ENCODE peak calls at places on chromosomes 6 and 20, in six cellular contexts. E, U, C, J, O and R are unnamed samples. For H3K4me1, the result is how much of the 10 kb centered on the place peaks cover.

GRCh38 chr20:59170406-59171349 is 7.1 kb downstream of the ZNF831 start:
- DNase-seq in E (no peak), O (no peak), J (no peak), U (no peak), C (no peak), R (no peak)

GRCh38 chr6:19013011-19013410 is 625.9 kb downstream of the RNF144B start:
- DNase-seq in C (no peak), J (no peak), E (no peak), O (no peak), U (no peak), R (no peak)

GRCh38 chr6:157610451-157610999 is 212.5 kb upstream of the SNX9 start:
- DNase-seq in O (no peak), J (no peak), U (no peak), E (no peak), C (no peak), R (no peak)

GRCh38 chr6:39453236-39453635 is 130.7 kb upstream of the KCNK16 start:
- DNase-seq in U (no peak), O (peak), E (no peak), C (no peak), J (no peak), R (no peak)

GRCh38 chr6:4637691-4638433 is 138.3 kb upstream of the CDYL start:
- DNase-seq in U (no peak), C (no peak), J (peak), O (peak), E (peak), R (no peak)

GRCh38 chr6:14001329-14002012 is 76.7 kb downstream of the RNF182 start:
- DNase-seq in U (no peak), E (no peak), J (peak), O (peak), C (no peak), R (no peak)

GRCh38 chr20:24993337-24994185 is 1.0 kb upstream of the APMAP start:
- DNase-seq in O (peak), U (no peak), E (peak), J (peak), C (no peak), R (no peak)

GRCh38 chr6:140779991-140780596 is 1352.6 kb upstream of the GJE1 start:
- DNase-seq in E (no peak), C (no peak), U (no peak), O (no peak), J (no peak), R (no peak)

GRCh38 chr6:13412639-13413465 is 74.5 kb downstream of the GFOD1 start:
- DNase-seq in J (no peak), E (no peak), O (no peak), C (no peak), U (no peak), R (no peak)

GRCh38 chr6:46730918-46731461 is 4.2 kb downstream of the PLA2G7 start:
- DNase-seq in O (no peak), U (no peak), J (no peak), C (no peak), E (no peak), R (no peak)

GRCh38 chr6:55069132-55069781 is 105.1 kb upstream of the HCRTR2 start:
- DNase-seq in E (peak), O (peak), U (peak), J (peak), C (no peak), R (no peak)

GRCh38 chr6:75372884-75373283 is 88.3 kb upstream of the TMEM30A start:
- DNase-seq in C (no peak), O (no peak), U (no peak), J (no peak), E (no peak), R (no peak)

GRCh38 chr20:59819496-59820203 is 113.8 kb downstream of the SYCP2 start:
- DNase-seq in C (no peak), U (peak), J (no peak), O (no peak), E (no peak), R (peak)

GRCh38 chr6:50653253-50653652 is 60.1 kb upstream of the TFAP2D start:
- DNase-seq in J (no peak), U (no peak), O (no peak), E (no peak), C (no peak), R (no peak)

GRCh38 chr20:34337982-34338756 is 24.9 kb upstream of the ITCH start:
- DNase-seq in J (no peak), O (no peak), C (no peak), E (no peak), U (no peak), R (no peak)

GRCh38 chr6:110625883-110626282 is 149.5 kb upstream of the SLC22A16 start:
- DNase-seq in J (no peak), O (peak), C (no peak), E (no peak), U (no peak), R (no peak)

GRCh38 chr20:45892828-45893500 is 1.8 kb downstream of the CTSA start:
- DNase-seq in E (no peak), U (no peak), J (peak), O (no peak), C (no peak), R (no peak)

DNA sequence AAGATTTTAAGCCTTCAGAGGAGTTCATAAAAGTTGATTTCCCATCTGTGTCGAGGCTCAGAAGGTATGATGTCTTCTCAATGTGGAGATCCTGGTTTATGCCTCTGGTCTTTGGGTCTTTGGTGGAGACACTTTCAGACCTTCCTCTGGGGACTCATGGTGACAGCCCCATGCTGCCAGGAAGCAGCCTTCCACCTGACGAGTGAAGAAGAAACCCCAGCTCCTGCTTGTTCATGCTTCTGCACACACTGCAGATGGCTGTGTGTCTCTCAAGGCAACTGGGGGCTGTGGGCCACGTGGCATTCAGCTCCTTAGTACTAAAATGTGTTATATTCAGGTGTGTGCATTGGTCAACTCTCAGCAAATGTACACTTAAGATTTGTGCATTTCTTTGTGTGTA is 4.9 kb upstream of the SCP2D1 start:
- DNase-seq in U (no peak), E (no peak), C (no peak), O (no peak), J (no peak), R (no peak)
- H3K27ac ChIP-seq in U (no peak), E (no peak), C (no peak), O (no peak), J (no peak), R (no peak)

DNA sequence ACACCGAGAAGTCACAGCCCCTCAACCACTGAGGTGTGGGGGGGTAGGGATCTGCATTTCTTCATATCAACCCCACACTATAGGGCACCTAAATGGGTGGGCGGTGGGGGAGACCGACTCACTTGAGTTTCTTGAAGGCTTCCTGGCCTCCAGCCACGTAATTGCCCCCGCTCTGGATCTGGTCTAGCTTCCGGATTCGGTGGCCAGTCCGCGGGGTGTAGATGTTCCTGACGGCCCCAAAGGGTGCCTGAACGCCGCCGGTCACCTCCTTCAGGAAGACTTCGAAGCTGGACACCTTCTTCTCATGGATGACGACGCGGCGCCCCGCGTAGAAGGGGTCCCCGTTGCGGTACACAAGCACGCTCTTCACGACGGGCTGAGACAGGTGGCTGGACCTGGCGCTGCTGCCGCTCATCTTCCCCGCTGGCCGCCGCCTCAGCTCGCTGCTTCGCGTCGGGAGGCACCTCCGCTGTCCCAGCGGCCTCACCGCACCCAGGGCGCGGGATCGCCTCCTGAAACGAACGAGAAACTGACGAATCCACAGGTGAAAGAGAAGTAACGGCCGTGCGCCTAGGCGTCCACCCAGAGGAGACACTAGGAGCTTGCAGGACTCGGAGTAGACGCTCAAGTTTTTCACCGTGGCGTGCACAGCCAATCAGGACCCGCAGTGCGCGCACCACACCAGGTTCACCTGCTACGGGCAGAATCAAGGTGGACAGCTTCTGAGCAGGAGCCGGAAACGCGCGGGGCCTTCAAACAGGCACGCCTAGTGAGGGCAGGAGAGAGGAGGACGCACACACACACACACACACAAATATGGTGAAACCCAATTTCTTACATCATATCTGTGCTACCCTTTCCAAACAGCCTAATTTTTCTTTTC is at the start of gene DCDC2:
- DNase-seq in O (peak), C (no peak), J (no peak), U (no peak), E (no peak), R (peak)
- H3K4me3 ChIP-seq in O (peak), C (peak), J (no peak), U (peak), E (no peak), R (peak)

GRCh38 chr20:31596831-31597482 is 8.1 kb upstream of the ID1 start:
- DNase-seq in O (no peak), E (no peak), U (no peak), J (peak), C (no peak), R (no peak)
- H3K4me1 ChIP-seq in O (under half), E (under half), U (under half), J (under half), C (under half), R (under half)

GRCh38 chr20:18138639-18139583 is 1.2 kb downstream of the KAT14 start:
- DNase-seq in O (no peak), E (peak), J (peak), C (no peak), U (no peak), R (no peak)
- H3K27ac ChIP-seq in O (peak), E (no peak), J (peak), C (peak), U (no peak), R (peak)

GRCh38 chr6:25377672-25378071 is 98.5 kb downstream of the CARMIL1 start:
- DNase-seq in C (no peak), O (no peak), E (no peak), J (no peak), U (no peak), R (no peak)
- H3K4me3 ChIP-seq in C (no peak), O (no peak), E (no peak), J (no peak), U (no peak), R (no peak)